ENCODE peak calls at places on chromosomes 12 and 14, in nine cellular contexts. Q, F, V, W, R, O, K, B and G are unnamed samples.

GRCh38 chr12:4252595-4252994 is 21.0 kb upstream of the CCND2 start:
- DNase-seq in R (no peak), W (no peak), Q (no peak), F (no peak), V (no peak), K (no peak), B (peak; percentile 74), O (no peak), G (peak; percentile 71)

GRCh38 chr14:56126514-56126913 is 8.3 kb downstream of the PELI2 start:
- DNase-seq in B (no peak), R (no peak), V (no peak), K (no peak), W (no peak), Q (no peak), F (no peak), O (no peak), G (no peak)

GRCh38 chr12:124727244-124727673 is 136.4 kb downstream of the SCARB1 start:
- DNase-seq in R (peak; percentile 17), Q (peak; percentile 38), O (peak; percentile 92), F (no peak), V (peak; percentile 32), B (no peak), K (peak; percentile 50), W (no peak), G (no peak)

GRCh38 chr12:47837190-47838171 is 17.8 kb upstream of the HDAC7 start:
- DNase-seq in W (no peak), V (peak; percentile 72), B (peak; percentile 78), Q (peak; percentile 37), R (peak; percentile 75), K (peak; percentile 52), O (no peak), F (peak; percentile 79), G (peak; percentile 93)

GRCh38 chr12:40342010-40342409 is 117.2 kb downstream of the LRRK2 start:
- DNase-seq in F (no peak), W (no peak), V (no peak), Q (no peak), B (no peak), R (no peak), K (no peak), O (no peak), G (no peak)

GRCh38 chr14:74954232-74954946 is 1.0 kb downstream of the PGF start:
- DNase-seq in R (no peak), F (peak; percentile 85), O (no peak), B (peak; percentile 65), K (peak; percentile 54), Q (no peak), W (peak; percentile 27), V (peak; percentile 40), G (no peak)

GRCh38 chr14:92515510-92516343 is 2.1 kb downstream of the RIN3 start:
- DNase-seq in Q (no peak), K (no peak), V (no peak), W (no peak), O (no peak), F (no peak), B (no peak), R (no peak), G (no peak)

GRCh38 chr14:78486081-78486480 is 315.9 kb downstream of the NRXN3 start:
- DNase-seq in R (no peak), B (no peak), O (no peak), W (no peak), V (no peak), K (no peak), Q (no peak), F (no peak), G (peak; percentile 54)

GRCh38 chr14:54440454-54440853 is 720 bp downstream of the CNIH1 start:
- DNase-seq in F (no peak), W (no peak), K (no peak), O (no peak), R (no peak), B (no peak), V (no peak), Q (no peak), G (no peak)

GRCh38 chr12:1093166-1093751 is 102.2 kb downstream of the ERC1 start:
- DNase-seq in R (peak; percentile 40), O (no peak), W (no peak), B (peak; percentile 72), K (no peak), F (peak; percentile 64), Q (peak; percentile 16), V (no peak), G (peak; percentile 80)

GRCh38 chr12:11986165-11986564 is 84.6 kb upstream of the BCL2L14 start:
- DNase-seq in R (no peak), V (no peak), O (no peak), W (no peak), Q (no peak), K (no peak), B (no peak), F (no peak), G (peak; percentile 4)

GRCh38 chr12:94230357-94230905 is 82.1 kb downstream of the PLXNC1 start:
- DNase-seq in K (no peak), O (no peak), Q (no peak), V (no peak), R (no peak), W (no peak), F (no peak), B (no peak), G (no peak)

GRCh38 chr12:103013741-103014140 is 56.3 kb downstream of the ASCL1 start:
- DNase-seq in O (no peak), K (no peak), V (no peak), Q (no peak), W (no peak), B (no peak), R (no peak), F (no peak), G (no peak)

GRCh38 chr14:92785601-92786426 is 8.3 kb upstream of the GOLGA5 start:
- DNase-seq in Q (no peak), R (no peak), O (no peak), K (no peak), V (peak; percentile 27), F (no peak), W (no peak), B (no peak), G (no peak)

GRCh38 chr12:124715121-124715990 is 147.9 kb upstream of the NCOR2 start:
- DNase-seq in O (peak; percentile 62), V (peak; percentile 37), K (no peak), W (peak; percentile 45), Q (no peak), F (no peak), B (no peak), R (no peak), G (no peak)

GRCh38 chr14:30482270-30482669 is 76.7 kb upstream of the G2E3 start:
- DNase-seq in B (no peak), F (no peak), K (no peak), W (no peak), R (no peak), Q (no peak), V (no peak), O (no peak), G (no peak)

GRCh38 chr14:105378873-105379685 is 19.3 kb upstream of the TEX22 start:
- DNase-seq in W (no peak), K (no peak), F (no peak), O (peak; percentile 56), R (no peak), Q (no peak), B (no peak), V (no peak), G (no peak)

GRCh38 chr14:55583942-55584468 is 4.0 kb downstream of the KTN1 start:
- DNase-seq in Q (no peak), F (no peak), O (no peak), W (no peak), K (no peak), R (no peak), V (no peak), B (no peak), G (no peak)